ENCODE peak calls at places on chromosome 18, in four cellular contexts. E, V, X and W are unnamed samples.

GRCh38 chr18:76231402-76231801 is 263.6 kb downstream of the ZNF516 start:
- DNase-seq in E (no peak), V (no peak), X (no peak), W (no peak)

GRCh38 chr18:8752329-8752728 is 47.0 kb downstream of the MTCL1 start:
- DNase-seq in E (no peak), V (no peak), X (no peak), W (no peak)

GRCh38 chr18:8117008-8117376 is 492.2 kb upstream of the RAB12 start:
- DNase-seq in E (no peak), V (no peak), X (no peak), W (no peak)

GRCh38 chr18:59055345-59056032 is 84.2 kb upstream of the SEC11C start:
- DNase-seq in E (no peak), V (no peak), X (no peak), W (no peak)

GRCh38 chr18:24987271-24987932 is 364.6 kb downstream of the ZNF521 start:
- DNase-seq in E (no peak), V (no peak), X (no peak), W (no peak)

GRCh38 chr18:38262666-38263065 is 697.1 kb upstream of the CELF4 start:
- DNase-seq in E (no peak), V (no peak), X (no peak), W (no peak)

GRCh38 chr18:27226556-27227075 is 41.5 kb upstream of the CHST9 start:
- DNase-seq in E (no peak), V (no peak), X (no peak), W (no peak)

GRCh38 chr18:55544028-55544427 is 44.0 kb downstream of the TCF4 start:
- DNase-seq in E (no peak), V (no peak), X (no peak), W (no peak)

GRCh38 chr18:46477425-46478011 is 179.5 kb downstream of the LOXHD1 start:
- DNase-seq in E (no peak), V (no peak), X (no peak), W (no peak)

GRCh38 chr18:3985664-3986063 is 469.4 kb downstream of the DLGAP1 start:
- DNase-seq in E (no peak), V (no peak), X (no peak), W (no peak)

GRCh38 chr18:9869713-9870430 is 15.9 kb upstream of the TXNDC2 start:
- DNase-seq in E (peak), V (peak), X (peak), W (peak)

GRCh38 chr18:55186588-55186987 is 227.3 kb upstream of the CCDC68 start:
- DNase-seq in E (no peak), V (no peak), X (no peak), W (no peak)

GRCh38 chr18:75104483-75104882 is 104.5 kb downstream of the PTGR3 start:
- DNase-seq in E (no peak), V (no peak), X (no peak), W (no peak)

GRCh38 chr18:34773961-34774754 is 64.1 kb downstream of the DTNA start:
- DNase-seq in E (no peak), V (no peak), X (no peak), W (no peak)

GRCh38 chr18:55425698-55426097 is 162.3 kb downstream of the TCF4 start:
- DNase-seq in E (no peak), V (no peak), X (no peak), W (no peak)

GRCh38 chr18:48106976-48107781 is 176.7 kb upstream of the SMAD2 start:
- DNase-seq in E (no peak), V (no peak), X (no peak), W (no peak)

GRCh38 chr18:3148930-3149535 is 70.7 kb downstream of the MYOM1 start:
- DNase-seq in E (peak), V (no peak), X (no peak), W (no peak)

GRCh38 chr18:79871026-79871390 is 73.3 kb downstream of the KCNG2 start:
- DNase-seq in E (no peak), V (no peak), X (no peak), W (no peak)

GRCh38 chr18:35376742-35377695 is at the start of gene ZNF396:
- DNase-seq in E (peak), V (peak), X (no peak), W (peak)

GRCh38 chr18:46433121-46433826 is 223.7 kb downstream of the LOXHD1 start:
- DNase-seq in E (no peak), V (no peak), X (no peak), W (no peak)

GRCh38 chr18:46677609-46678470 is 20.8 kb upstream of the LOXHD1 start:
- DNase-seq in E (no peak), V (no peak), X (no peak), W (no peak)

GRCh38 chr18:58580078-58580477 is 48.8 kb downstream of the ALPK2 start:
- DNase-seq in E (no peak), V (no peak), X (no peak), W (no peak)

GRCh38 chr18:1052301-1052700 is 147.6 kb downstream of the ADCYAP1 start:
- DNase-seq in E (no peak), V (no peak), X (no peak), W (no peak)

GRCh38 chr18:42365550-42365949 is 410.5 kb downstream of the PIK3C3 start:
- DNase-seq in E (no peak), V (no peak), X (no peak), W (no peak)

GRCh38 chr18:36693931-36694661 is 134.7 kb downstream of the TPGS2 start:
- DNase-seq in E (no peak), V (no peak), X (no peak), W (no peak)

GRCh38 chr18:23740105-23740830 is 51.0 kb downstream of the LAMA3 start:
- DNase-seq in E (no peak), V (no peak), X (no peak), W (peak)

GRCh38 chr18:64929026-64929425 is 780.1 kb upstream of the LINC00305 start:
- DNase-seq in E (no peak), V (no peak), X (no peak), W (no peak)
- TF ChIP-seq SPI1 in E (no peak), V (no peak), X (no peak), W (no peak)

GRCh38 chr18:12315911-12316310 is 7.9 kb downstream of the TUBB6 start:
- DNase-seq in E (no peak), V (no peak), X (no peak), W (no peak)
- TF ChIP-seq SPI1 in E (no peak), V (no peak), X (no peak), W (no peak)

DNA sequence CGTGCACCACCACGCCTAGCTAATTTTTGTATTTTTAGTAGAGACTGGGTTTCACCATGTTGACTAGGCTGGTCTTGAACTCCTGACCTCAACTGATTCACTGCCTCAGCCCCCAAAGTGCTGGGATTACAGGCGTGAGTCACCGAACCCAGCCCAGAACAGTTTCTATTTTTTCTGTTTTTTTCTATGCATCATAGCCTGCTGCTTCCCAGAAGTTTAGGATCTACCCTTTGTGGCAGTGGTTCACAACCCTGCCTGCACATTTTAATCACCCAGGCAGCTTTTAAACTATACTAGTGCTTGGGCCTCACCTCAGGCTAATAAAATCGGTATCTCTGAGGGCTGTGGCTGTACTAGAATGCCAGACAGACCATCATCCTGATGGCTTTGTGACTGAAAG is 39.7 kb upstream of the SOCS6 start:
- DNase-seq in E (peak), V (no peak), X (no peak), W (no peak)
- TF ChIP-seq SPI1 in E (no peak), V (no peak), X (no peak), W (no peak)

DNA sequence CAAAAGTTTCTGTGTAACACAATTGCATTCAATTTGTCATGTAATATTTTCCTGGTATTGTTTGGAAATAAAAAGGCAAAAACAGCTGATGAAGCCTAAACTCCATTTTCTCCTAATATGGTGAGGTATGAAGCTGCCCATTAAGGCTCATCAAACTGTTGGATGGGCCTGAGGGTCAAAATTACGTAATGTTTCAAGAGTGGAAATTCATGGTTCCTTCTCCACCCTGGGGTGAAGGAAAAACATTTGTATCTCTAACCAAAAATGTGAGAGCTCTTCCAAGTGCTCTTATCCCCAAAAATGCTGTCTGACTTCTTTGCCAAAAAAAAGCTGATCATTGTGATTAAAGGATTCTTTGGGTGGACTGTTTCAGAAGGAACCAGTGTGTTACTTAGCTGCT is 91.8 kb downstream of the ARHGAP28 start:
- DNase-seq in E (no peak), V (no peak), X (no peak), W (no peak)
- TF ChIP-seq SPI1 in E (no peak), V (no peak), X (no peak), W (no peak)

DNA sequence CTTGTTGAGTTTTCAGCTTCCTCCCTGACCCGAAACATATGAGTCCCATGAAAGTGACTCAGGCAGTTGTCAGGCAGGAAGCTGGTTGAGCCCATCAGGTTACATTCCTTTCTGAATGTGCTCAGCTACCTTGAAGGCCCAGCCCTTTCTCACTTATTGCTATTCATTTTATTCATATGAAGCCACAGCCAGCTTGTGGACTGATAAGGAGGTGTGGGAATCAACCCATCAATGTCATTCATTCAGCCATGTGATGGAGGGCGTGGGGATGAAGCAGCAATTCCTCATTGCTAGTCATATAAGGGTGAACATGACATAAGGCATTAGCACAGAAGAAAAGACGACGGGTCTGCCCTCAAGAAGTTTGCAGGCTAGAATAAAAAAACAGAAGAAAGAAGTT is 5.3 kb upstream of the VPS4B start:
- DNase-seq in E (peak), V (no peak), X (no peak), W (no peak)
- TF ChIP-seq SPI1 in E (no peak), V (no peak), X (no peak), W (no peak)

GRCh38 chr18:2147866-2148265 is 423.4 kb downstream of the METTL4 start:
- DNase-seq in E (no peak), V (no peak), X (no peak), W (no peak)
- TF ChIP-seq SPI1 in E (no peak), V (no peak), X (no peak), W (no peak)